ENCODE peak calls at places on chromosomes 2 and 18, in six cellular contexts. One of them, this sample, is unnamed.

GRCh38 chr2:240930096-240930630 is 24.0 kb downstream of the CROCC2 start:
- DNase-seq in kidney tubule cell: no peak
- DNase-seq in fibroblast of the aortic adventitia: no peak
- DNase-seq in activated naive CD8-positive, alpha-beta T cell treated with anti-CD3 and anti-CD28 coated beads, Interleukin-2, amount 10 ng/mL, durations not matched to agents 7 days and 5 days: no peak
- DNase-seq in MV-4-11: no peak
- DNase-seq in NCI-H748 treated with DMSO at 0.1 percent for 48 hours: no peak
- DNase-seq in this sample: peak

GRCh38 chr2:46382331-46383112 is 85.3 kb downstream of the EPAS1 start:
- DNase-seq in kidney tubule cell: no peak
- DNase-seq in fibroblast of the aortic adventitia: no peak
- DNase-seq in activated naive CD8-positive, alpha-beta T cell treated with anti-CD3 and anti-CD28 coated beads, Interleukin-2, amount 10 ng/mL, durations not matched to agents 7 days and 5 days: no peak
- DNase-seq in MV-4-11: no peak
- DNase-seq in NCI-H748 treated with DMSO at 0.1 percent for 48 hours: no peak
- DNase-seq in this sample: no peak

GRCh38 chr2:136323212-136323611 is 205.3 kb upstream of the CXCR4 start:
- DNase-seq in kidney tubule cell: no peak
- DNase-seq in fibroblast of the aortic adventitia: no peak
- DNase-seq in activated naive CD8-positive, alpha-beta T cell treated with anti-CD3 and anti-CD28 coated beads, Interleukin-2, amount 10 ng/mL, durations not matched to agents 7 days and 5 days: no peak
- DNase-seq in MV-4-11: no peak
- DNase-seq in NCI-H748 treated with DMSO at 0.1 percent for 48 hours: no peak
- DNase-seq in this sample: no peak

GRCh38 chr2:105252271-105252670 is 10.7 kb downstream of the GPR45 start:
- DNase-seq in kidney tubule cell: no peak
- DNase-seq in fibroblast of the aortic adventitia: no peak
- DNase-seq in activated naive CD8-positive, alpha-beta T cell treated with anti-CD3 and anti-CD28 coated beads, Interleukin-2, amount 10 ng/mL, durations not matched to agents 7 days and 5 days: no peak
- DNase-seq in MV-4-11: no peak
- DNase-seq in NCI-H748 treated with DMSO at 0.1 percent for 48 hours: no peak
- DNase-seq in this sample: no peak

GRCh38 chr18:37529863-37530262 is 35.7 kb downstream of the CELF4 start:
- DNase-seq in kidney tubule cell: no peak
- DNase-seq in fibroblast of the aortic adventitia: no peak
- DNase-seq in activated naive CD8-positive, alpha-beta T cell treated with anti-CD3 and anti-CD28 coated beads, Interleukin-2, amount 10 ng/mL, durations not matched to agents 7 days and 5 days: no peak
- DNase-seq in MV-4-11: no peak
- DNase-seq in NCI-H748 treated with DMSO at 0.1 percent for 48 hours: no peak
- DNase-seq in this sample: no peak

GRCh38 chr18:61825386-61825785 is 67.4 kb downstream of the RNF152 start:
- DNase-seq in kidney tubule cell: no peak
- DNase-seq in fibroblast of the aortic adventitia: no peak
- DNase-seq in activated naive CD8-positive, alpha-beta T cell treated with anti-CD3 and anti-CD28 coated beads, Interleukin-2, amount 10 ng/mL, durations not matched to agents 7 days and 5 days: no peak
- DNase-seq in MV-4-11: peak
- DNase-seq in NCI-H748 treated with DMSO at 0.1 percent for 48 hours: no peak
- DNase-seq in this sample: no peak

GRCh38 chr2:217756375-217757107 is 246.3 kb downstream of the TNS1 start:
- DNase-seq in kidney tubule cell: peak
- DNase-seq in fibroblast of the aortic adventitia: peak
- DNase-seq in activated naive CD8-positive, alpha-beta T cell treated with anti-CD3 and anti-CD28 coated beads, Interleukin-2, amount 10 ng/mL, durations not matched to agents 7 days and 5 days: peak
- DNase-seq in MV-4-11: peak
- DNase-seq in NCI-H748 treated with DMSO at 0.1 percent for 48 hours: no peak
- DNase-seq in this sample: peak

GRCh38 chr18:60372598-60372997 is at the start of gene MC4R:
- DNase-seq in kidney tubule cell: peak
- DNase-seq in fibroblast of the aortic adventitia: peak
- DNase-seq in activated naive CD8-positive, alpha-beta T cell treated with anti-CD3 and anti-CD28 coated beads, Interleukin-2, amount 10 ng/mL, durations not matched to agents 7 days and 5 days: no peak
- DNase-seq in MV-4-11: no peak
- DNase-seq in NCI-H748 treated with DMSO at 0.1 percent for 48 hours: peak
- DNase-seq in this sample: no peak

GRCh38 chr2:198762456-198762855 is 695.3 kb downstream of the SATB2 start:
- DNase-seq in kidney tubule cell: no peak
- DNase-seq in fibroblast of the aortic adventitia: no peak
- DNase-seq in activated naive CD8-positive, alpha-beta T cell treated with anti-CD3 and anti-CD28 coated beads, Interleukin-2, amount 10 ng/mL, durations not matched to agents 7 days and 5 days: no peak
- DNase-seq in MV-4-11: no peak
- DNase-seq in NCI-H748 treated with DMSO at 0.1 percent for 48 hours: no peak
- DNase-seq in this sample: no peak

This sample was measured in Right ventricle myocardium superior.